ENCODE peak calls at places on chromosomes 1 and 21, in four cellular contexts. One of them, this sample, is unnamed.

GRCh38 chr1:27154991-27155781 is at the start of gene SLC9A1:
- DNase-seq in H1: peak
- DNase-seq in neuronal stem cell: peak
- DNase-seq in H9: peak
- DNase-seq in this sample: peak

GRCh38 chr1:153422450-153423068 is 6.2 kb downstream of the S100A7A start:
- DNase-seq in neuronal stem cell: peak
- DNase-seq in H9: peak
- DNase-seq in H1: peak
- DNase-seq in this sample: peak

GRCh38 chr1:206921772-206922265 is at the start of gene FCMR:
- DNase-seq in H1: no peak
- DNase-seq in H9: no peak
- DNase-seq in neuronal stem cell: no peak
- DNase-seq in this sample: no peak

GRCh38 chr21:36454079-36454478 is 25.8 kb downstream of the CLDN14 start:
- DNase-seq in H1: no peak
- DNase-seq in H9: no peak
- DNase-seq in neuronal stem cell: no peak
- DNase-seq in this sample: no peak

GRCh38 chr1:43893020-43893419 is 40.6 kb upstream of the ARTN start:
- DNase-seq in H1: no peak
- DNase-seq in H9: no peak
- DNase-seq in neuronal stem cell: no peak
- DNase-seq in this sample: peak

GRCh38 chr1:10835423-10836421 is 39.3 kb upstream of the CASZ1 start:
- DNase-seq in H1: peak
- DNase-seq in H9: peak
- DNase-seq in neuronal stem cell: peak
- DNase-seq in this sample: peak

GRCh38 chr1:153023109-153023508 is 7.9 kb upstream of the SPRR1B start:
- DNase-seq in neuronal stem cell: no peak
- DNase-seq in H1: no peak
- DNase-seq in H9: no peak
- DNase-seq in this sample: no peak

GRCh38 chr1:21916447-21917240 is 20.5 kb downstream of the HSPG2 start:
- DNase-seq in neuronal stem cell: no peak
- DNase-seq in H1: no peak
- DNase-seq in H9: no peak
- DNase-seq in this sample: no peak

GRCh38 chr1:10521537-10522157 is 46.9 kb downstream of the PEX14 start:
- DNase-seq in H1: no peak
- DNase-seq in H9: no peak
- DNase-seq in neuronal stem cell: no peak
- DNase-seq in this sample: no peak

GRCh38 chr1:86865973-86866637 is 47.8 kb downstream of the SELENOF start:
- DNase-seq in H1: no peak
- DNase-seq in H9: no peak
- DNase-seq in neuronal stem cell: no peak
- DNase-seq in this sample: no peak

GRCh38 chr1:198657550-198658064 is 18.8 kb downstream of the PTPRC start:
- DNase-seq in H9: no peak
- DNase-seq in neuronal stem cell: no peak
- DNase-seq in H1: no peak
- DNase-seq in this sample: peak

GRCh38 chr1:235079443-235079967 is 49.1 kb downstream of the TOMM20 start:
- DNase-seq in H1: no peak
- DNase-seq in neuronal stem cell: no peak
- DNase-seq in H9: peak
- DNase-seq in this sample: peak

GRCh38 chr1:67700692-67701410 is 15.8 kb downstream of the GADD45A start:
- DNase-seq in H1: no peak
- DNase-seq in neuronal stem cell: peak
- DNase-seq in H9: peak
- DNase-seq in this sample: peak

GRCh38 chr1:27872802-27873665 is 690 bp downstream of the THEMIS2 start:
- DNase-seq in neuronal stem cell: no peak
- DNase-seq in H9: peak
- DNase-seq in H1: peak
- DNase-seq in this sample: peak

GRCh38 chr1:198969981-198970380 is 331.1 kb downstream of the PTPRC start:
- DNase-seq in neuronal stem cell: no peak
- DNase-seq in H9: no peak
- DNase-seq in H1: no peak
- DNase-seq in this sample: no peak

GRCh38 chr1:210232524-210233215 is at the start of gene SERTAD4:
- DNase-seq in neuronal stem cell: peak
- DNase-seq in H9: peak
- DNase-seq in H1: peak
- DNase-seq in this sample: no peak

GRCh38 chr1:229164338-229164737 is 106.6 kb upstream of the RAB4A start:
- DNase-seq in H1: no peak
- DNase-seq in H9: no peak
- DNase-seq in neuronal stem cell: no peak
- DNase-seq in this sample: no peak

GRCh38 chr1:31591425-31592093 is 15.2 kb downstream of the TINAGL1 start:
- DNase-seq in H1: peak
- DNase-seq in H9: no peak
- DNase-seq in neuronal stem cell: no peak
- DNase-seq in this sample: no peak
- H3K14ac ChIP-seq in H1: no peak
- H3K14ac ChIP-seq in H9: no peak
- H3K14ac ChIP-seq in neuronal stem cell: no peak
- H3K14ac ChIP-seq in this sample: no peak

DNA sequence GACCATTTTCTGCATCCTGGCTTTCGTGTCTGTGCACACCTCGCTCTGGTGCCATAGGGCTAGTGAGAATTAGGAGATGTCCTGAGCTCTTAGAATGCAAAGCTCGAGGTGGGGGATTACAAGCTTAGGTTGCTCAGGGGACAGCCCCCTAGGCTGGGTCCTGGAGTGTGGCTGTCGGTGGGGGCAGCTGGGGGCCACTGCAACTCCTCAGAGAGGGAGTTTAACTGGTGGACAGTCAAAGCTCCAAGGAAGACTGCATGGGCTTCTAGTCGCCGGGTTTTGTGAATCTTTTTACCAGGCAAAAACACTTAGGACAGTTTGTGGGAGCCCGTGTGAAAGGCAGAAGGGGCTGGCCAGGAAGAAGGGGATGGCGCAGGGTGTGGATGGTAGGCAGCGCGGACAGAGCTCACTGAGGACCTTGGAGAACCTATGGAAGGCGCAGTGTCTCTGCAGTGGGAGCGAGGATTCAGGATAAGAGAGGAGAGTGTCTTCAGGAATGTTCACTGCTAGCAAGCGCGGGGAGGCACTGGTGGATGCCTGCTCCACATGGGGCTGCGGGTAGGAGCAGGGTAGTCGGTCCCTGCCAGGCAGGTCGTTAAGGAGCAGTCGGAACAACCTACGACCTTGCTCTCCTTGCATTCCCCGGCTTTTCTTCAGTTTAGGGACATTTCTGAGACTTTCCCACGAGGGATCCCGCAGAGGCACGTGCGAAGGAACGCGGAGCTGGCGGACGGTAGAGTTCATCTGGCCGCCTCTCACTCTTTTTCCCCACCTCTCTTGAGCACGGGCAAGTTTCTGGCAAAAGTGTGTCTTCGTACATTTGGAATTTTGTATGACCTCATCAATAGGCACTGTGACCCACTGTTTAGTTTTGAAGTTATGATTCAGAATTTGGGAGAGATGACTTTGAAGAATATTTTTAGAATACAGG is 12.9 kb upstream of the KCNE1 start:
- DNase-seq in H9: peak
- DNase-seq in neuronal stem cell: no peak
- DNase-seq in H1: peak
- DNase-seq in this sample: peak
- H3K4me2 ChIP-seq in H9: peak
- H3K4me2 ChIP-seq in neuronal stem cell: no peak
- H3K4me2 ChIP-seq in H1: peak
- H3K4me2 ChIP-seq in this sample: peak

GRCh38 chr1:41672173-41672572 is 187.7 kb upstream of the EDN2 start:
- DNase-seq in neuronal stem cell: no peak
- DNase-seq in H9: no peak
- DNase-seq in H1: no peak
- DNase-seq in this sample: peak

GRCh38 chr1:41673806-41674205 is 189.3 kb upstream of the EDN2 start:
- DNase-seq in neuronal stem cell: no peak
- DNase-seq in H9: no peak
- DNase-seq in H1: no peak
- DNase-seq in this sample: peak

GRCh38 chr1:41673355-41673754 is 188.9 kb upstream of the EDN2 start:
- DNase-seq in H9: no peak
- DNase-seq in H1: no peak
- DNase-seq in neuronal stem cell: no peak
- DNase-seq in this sample: peak

GRCh38 chr1:41671116-41671755 is 186.8 kb upstream of the EDN2 start:
- DNase-seq in H9: no peak
- DNase-seq in neuronal stem cell: no peak
- DNase-seq in H1: no peak
- DNase-seq in this sample: no peak

GRCh38 chr1:41672641-41673313 is 188.3 kb upstream of the EDN2 start:
- DNase-seq in neuronal stem cell: no peak
- DNase-seq in H9: no peak
- DNase-seq in H1: no peak
- DNase-seq in this sample: peak
- H3K14ac ChIP-seq in neuronal stem cell: no peak
- H3K14ac ChIP-seq in H9: no peak
- H3K14ac ChIP-seq in H1: no peak
- H3K14ac ChIP-seq in this sample: peak

GRCh38 chr1:31564606-31564989 is 11.7 kb upstream of the TINAGL1 start:
- DNase-seq in neuronal stem cell: no peak
- DNase-seq in H9: no peak
- DNase-seq in H1: no peak
- DNase-seq in this sample: no peak

GRCh38 chr1:31567956-31568570 is 8.3 kb upstream of the TINAGL1 start:
- DNase-seq in H1: no peak
- DNase-seq in H9: no peak
- DNase-seq in neuronal stem cell: no peak
- DNase-seq in this sample: no peak

GRCh38 chr1:31560394-31560793 is 15.9 kb upstream of the TINAGL1 start:
- DNase-seq in H1: no peak
- DNase-seq in H9: no peak
- DNase-seq in neuronal stem cell: no peak
- DNase-seq in this sample: no peak

GRCh38 chr1:31559715-31560114 is 16.6 kb upstream of the TINAGL1 start:
- DNase-seq in neuronal stem cell: no peak
- DNase-seq in H1: no peak
- DNase-seq in H9: no peak
- DNase-seq in this sample: no peak

DNA sequence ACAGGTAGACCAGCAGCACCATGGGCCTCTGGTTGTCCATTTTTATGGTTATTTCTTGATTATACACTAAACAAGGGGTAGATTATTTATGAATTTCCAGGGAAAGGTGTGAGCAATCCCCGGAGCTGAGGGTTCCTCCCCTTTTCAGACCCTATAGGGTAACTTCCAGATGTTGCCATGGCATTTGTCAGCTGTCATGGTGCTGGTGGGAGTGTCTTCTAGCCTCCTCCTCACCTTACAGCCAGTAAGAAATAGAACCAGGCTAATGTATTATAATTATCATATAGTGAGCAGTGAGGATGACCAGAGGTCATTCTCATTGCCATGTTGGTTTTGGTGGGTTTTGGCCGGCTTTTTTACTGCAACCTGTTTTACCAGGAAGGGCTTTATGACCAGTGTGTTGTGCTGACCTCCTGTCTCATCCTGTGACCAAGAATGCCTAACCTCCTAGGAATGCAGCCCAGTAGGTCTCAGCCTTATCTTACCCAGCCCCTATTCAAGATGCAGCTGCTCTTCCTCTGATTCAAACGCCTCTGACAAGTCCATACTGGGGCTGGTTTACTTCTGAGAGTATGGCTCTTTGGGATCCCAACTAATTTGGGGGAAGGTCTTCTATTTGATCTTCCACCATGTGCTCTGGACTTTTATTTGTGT is 13.5 kb upstream of the TINAGL1 start:
- DNase-seq in H1: no peak
- DNase-seq in neuronal stem cell: no peak
- DNase-seq in H9: peak
- DNase-seq in this sample: peak
- H3K4me2 ChIP-seq in H1: peak
- H3K4me2 ChIP-seq in neuronal stem cell: no peak
- H3K4me2 ChIP-seq in H9: peak
- H3K4me2 ChIP-seq in this sample: no peak

DNA sequence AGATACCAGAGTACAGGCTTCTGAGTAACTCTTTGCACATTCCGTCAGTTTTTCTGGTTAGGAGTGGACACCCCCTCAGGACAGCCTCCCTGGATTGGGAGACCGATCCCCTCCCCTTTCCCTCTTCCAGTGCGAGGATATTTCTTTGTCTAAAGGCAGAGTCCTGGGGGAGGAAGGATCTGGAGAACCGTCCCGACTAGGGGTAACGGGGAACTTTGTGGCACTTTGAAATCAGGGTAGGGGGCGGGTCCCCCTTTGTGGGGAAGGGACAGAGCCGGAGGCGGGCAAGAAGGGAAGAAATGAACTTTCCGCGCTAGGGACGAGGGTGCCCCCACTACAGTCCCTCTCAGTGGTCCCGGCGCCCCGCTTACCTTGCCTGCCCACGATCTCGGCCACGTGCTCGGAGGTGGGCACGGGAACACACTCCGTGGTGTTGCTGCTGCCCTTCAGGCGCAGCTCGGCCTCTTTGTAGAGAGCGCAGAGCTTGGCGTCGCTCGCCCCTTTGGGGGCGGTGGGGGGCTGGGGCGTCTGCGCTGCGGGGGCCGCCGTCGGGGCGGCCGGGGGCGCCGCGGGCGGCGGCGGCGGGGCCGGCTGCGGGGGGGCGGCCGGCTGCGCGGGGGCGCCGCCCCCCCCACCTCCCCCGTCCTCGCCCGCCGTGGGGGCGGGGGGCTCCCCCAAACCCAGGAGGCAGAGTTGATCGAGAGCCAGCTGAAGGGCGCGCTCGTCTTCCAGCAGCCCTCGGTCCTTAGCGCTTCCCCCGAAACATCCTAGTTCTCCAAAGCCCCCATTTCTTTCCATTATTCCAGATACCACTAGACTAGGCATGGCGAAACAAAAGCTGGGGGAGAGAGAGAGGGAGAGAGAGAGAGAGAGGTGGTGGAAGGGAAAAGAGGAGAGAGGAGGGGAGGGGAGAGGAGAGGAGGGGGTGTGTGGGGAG is 823 bp downstream of the MEX3A start:
- DNase-seq in neuronal stem cell: no peak
- DNase-seq in H9: no peak
- DNase-seq in H1: no peak
- DNase-seq in this sample: peak
- H3K14ac ChIP-seq in neuronal stem cell: no peak
- H3K14ac ChIP-seq in H9: peak
- H3K14ac ChIP-seq in H1: peak
- H3K14ac ChIP-seq in this sample: peak

DNA sequence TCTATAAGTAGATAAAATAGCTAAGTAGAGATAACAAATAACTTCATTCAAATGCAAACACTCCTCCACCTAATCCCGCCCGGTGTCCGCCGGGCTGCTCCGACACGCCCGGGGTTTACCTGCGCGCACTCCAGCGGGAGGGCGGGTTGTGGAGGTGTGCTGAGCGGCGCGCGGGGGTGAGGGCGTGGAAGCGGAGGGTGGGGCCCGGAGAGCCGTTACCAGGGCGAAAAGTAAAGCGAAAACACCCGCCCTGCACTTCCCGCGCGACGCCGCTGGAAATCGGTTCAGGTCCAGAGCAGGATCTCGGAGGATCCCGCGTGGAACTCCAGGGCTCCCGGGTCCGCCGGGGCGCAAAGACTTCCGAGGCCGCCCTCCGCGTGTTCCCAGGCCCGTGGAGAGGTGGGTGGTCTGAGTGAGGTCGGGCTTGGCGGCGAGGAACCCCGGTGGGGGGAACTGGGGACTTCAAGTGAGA is 1.8 kb upstream of the ATF3 start:
- DNase-seq in H9: no peak
- DNase-seq in neuronal stem cell: no peak
- DNase-seq in H1: no peak
- DNase-seq in this sample: no peak
- H3K4me2 ChIP-seq in H9: peak
- H3K4me2 ChIP-seq in neuronal stem cell: peak
- H3K4me2 ChIP-seq in H1: peak
- H3K4me2 ChIP-seq in this sample: peak

This sample was measured in IMR-90.